ENCODE peak calls at places on chromosomes 11 and 22, in ten cellular contexts. I is body of pancreas; R is CD8-positive, alpha-beta memory T cell; Y is adrenal gland; W is coronary artery; K is SK-N-SH; O is K562; Q is right cardiac atrium; D is MM.1S; C is colonic mucosa. G is an unnamed sample.

GRCh38 chr11:119484741-119485605 is 62.0 kb upstream of the THY1 start:
- DNase-seq in I (no peak), R (no peak), Y (peak; percentile 5), W (peak; percentile 64), K (no peak), O (peak; percentile 45), Q (no peak), D (no peak), C (no peak), G (no peak)

GRCh38 chr11:95788921-95789505 is 569 bp downstream of the FAM76B start:
- DNase-seq in I (peak; percentile 5), R (peak; percentile 15), Y (no peak), W (no peak), K (peak; percentile 49), O (peak; percentile 25), Q (no peak), D (peak; percentile 51), C (no peak), G (no peak)

GRCh38 chr11:111735262-111736116 is 30.7 kb downstream of the PPP2R1B start:
- DNase-seq in I (peak; percentile 67), R (no peak), Y (peak; percentile 90), W (peak; percentile 93), K (peak; percentile 88), O (no peak), Q (peak; percentile 92), D (no peak), C (peak; percentile 57), G (peak; percentile 89)

GRCh38 chr11:62556872-62557631 is 10.4 kb upstream of the AHNAK start:
- DNase-seq in I (no peak), R (no peak), Y (no peak), W (no peak), K (no peak), O (no peak), Q (no peak), D (peak; percentile 85), C (no peak), G (no peak)

GRCh38 chr11:96238563-96239166 is 104.3 kb downstream of the MAML2 start:
- DNase-seq in I (no peak), R (no peak), Y (no peak), W (no peak), K (no peak), O (no peak), Q (no peak), D (no peak), C (no peak), G (no peak)

GRCh38 chr11:91984033-91984568 is 240.5 kb upstream of the FAT3 start:
- DNase-seq in I (no peak), R (no peak), Y (no peak), W (no peak), K (no peak), O (no peak), Q (no peak), D (no peak), C (no peak), G (no peak)

GRCh38 chr11:4095509-4096230 is 1.1 kb downstream of the RRM1 start:
- DNase-seq in I (no peak), R (no peak), Y (peak; percentile 49), W (no peak), K (peak; percentile 27), O (no peak), Q (no peak), D (peak; percentile 14), C (no peak), G (no peak)

GRCh38 chr11:45405916-45406670 is 120.0 kb upstream of the SYT13 start:
- DNase-seq in I (no peak), R (no peak), Y (no peak), W (no peak), K (no peak), O (no peak), Q (no peak), D (no peak), C (no peak), G (no peak)

GRCh38 chr11:42647993-42648392 is 663.8 kb upstream of the API5 start:
- DNase-seq in I (no peak), R (no peak), Y (no peak), W (no peak), K (no peak), O (no peak), Q (no peak), D (no peak), C (no peak), G (no peak)

GRCh38 chr11:11169715-11170351 is 183.2 kb downstream of the CSNK2A3 start:
- DNase-seq in I (no peak), R (no peak), Y (no peak), W (no peak), K (no peak), O (no peak), Q (no peak), D (no peak), C (no peak), G (no peak)

GRCh38 chr11:61054927-61055562 is 47.2 kb upstream of the CD5 start:
- DNase-seq in I (no peak), R (no peak), Y (no peak), W (peak; percentile 64), K (no peak), O (no peak), Q (no peak), D (no peak), C (no peak), G (no peak)

GRCh38 chr11:9206496-9206895 is 58.7 kb downstream of the DENND5A start:
- DNase-seq in I (no peak), R (no peak), Y (no peak), W (no peak), K (no peak), O (no peak), Q (no peak), D (no peak), C (no peak), G (no peak)

GRCh38 chr11:76621866-76622265 is 48.7 kb downstream of the LRRC32 start:
- DNase-seq in I (no peak), R (no peak), Y (no peak), W (no peak), K (no peak), O (no peak), Q (peak; percentile 34), D (no peak), C (no peak), G (no peak)

GRCh38 chr11:30740071-30740470 is 153.9 kb upstream of the MPPED2 start:
- DNase-seq in I (no peak), R (no peak), Y (no peak), W (no peak), K (no peak), O (no peak), Q (no peak), D (no peak), C (no peak), G (no peak)

GRCh38 chr22:36362077-36362476 is 25.7 kb downstream of the MYH9 start:
- DNase-seq in I (no peak), R (no peak), Y (no peak), W (no peak), K (no peak), O (no peak), Q (no peak), D (no peak), C (no peak), G (no peak)
- H3K27ac ChIP-seq in I (peak overlapping the region; percentile 95), R (no peak overlapping the region), Y (no peak overlapping the region), W (peak overlapping the region; percentile 90), K (peak overlapping the region; percentile 84), O (no peak overlapping the region), Q (peak overlapping the region; percentile 77), D (no peak overlapping the region), C (peak overlapping the region; percentile 93), G (no peak overlapping the region)

DNA sequence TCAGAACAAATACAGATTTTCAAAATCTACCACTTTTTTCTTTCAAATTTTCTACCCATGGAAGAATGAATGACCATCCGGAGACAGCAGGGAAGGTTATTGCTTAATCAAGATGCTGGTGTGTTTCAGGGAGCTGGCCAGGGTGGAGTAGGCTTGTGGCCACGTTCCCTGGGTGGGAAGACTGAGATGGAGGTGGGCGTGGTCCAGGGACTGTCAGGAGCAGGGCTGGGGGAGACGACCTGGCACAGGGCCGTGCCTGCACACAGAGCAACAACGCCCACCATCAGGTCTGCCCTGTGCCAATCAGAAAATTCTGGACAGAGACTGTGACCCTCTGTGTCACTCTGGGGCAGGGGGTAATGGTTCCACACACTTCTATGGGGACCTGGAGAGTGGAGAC is 7.1 kb upstream of the APOBEC3H start:
- DNase-seq in I (no peak), R (no peak), Y (no peak), W (no peak), K (no peak), O (peak; percentile 33), Q (no peak), D (no peak), C (no peak), G (no peak)
- H3K27ac ChIP-seq in I (no peak overlapping the region), R (peak overlapping the region; percentile 85), Y (no peak overlapping the region), W (no peak overlapping the region), K (no peak overlapping the region), O (no peak overlapping the region), Q (no peak overlapping the region), D (no peak overlapping the region), C (no peak overlapping the region), G (no peak overlapping the region)

GRCh38 chr11:124934862-124935547 is 842 bp downstream of the HEPACAM start:
- DNase-seq in I (no peak), R (no peak), Y (no peak), W (no peak), K (no peak), O (no peak), Q (no peak), D (no peak), C (no peak), G (no peak)

GRCh38 chr11:124938206-124938765 is 2.4 kb upstream of the HEPACAM start:
- DNase-seq in I (no peak), R (no peak), Y (no peak), W (no peak), K (no peak), O (no peak), Q (no peak), D (no peak), C (no peak), G (no peak)

GRCh38 chr11:124938970-124939369 is 3.1 kb upstream of the HEPACAM start:
- DNase-seq in I (no peak), R (no peak), Y (no peak), W (no peak), K (no peak), O (no peak), Q (no peak), D (no peak), C (no peak), G (no peak)

GRCh38 chr11:124935548-124936514 is at the start of gene HEPACAM:
- DNase-seq in I (no peak), R (no peak), Y (no peak), W (no peak), K (no peak), O (no peak), Q (no peak), D (no peak), C (no peak), G (peak; percentile 80)

GRCh38 chr11:124937336-124937935 is 1.6 kb upstream of the HEPACAM start:
- DNase-seq in I (no peak), R (no peak), Y (no peak), W (no peak), K (no peak), O (no peak), Q (no peak), D (no peak), C (no peak), G (no peak)
- H3K27ac ChIP-seq in I (no peak overlapping the region), R (no peak overlapping the region), Y (no peak overlapping the region), W (no peak overlapping the region), K (no peak overlapping the region), O (no peak overlapping the region), Q (no peak overlapping the region), D (no peak overlapping the region), C (no peak overlapping the region), G (peak overlapping the region; percentile 100)

DNA sequence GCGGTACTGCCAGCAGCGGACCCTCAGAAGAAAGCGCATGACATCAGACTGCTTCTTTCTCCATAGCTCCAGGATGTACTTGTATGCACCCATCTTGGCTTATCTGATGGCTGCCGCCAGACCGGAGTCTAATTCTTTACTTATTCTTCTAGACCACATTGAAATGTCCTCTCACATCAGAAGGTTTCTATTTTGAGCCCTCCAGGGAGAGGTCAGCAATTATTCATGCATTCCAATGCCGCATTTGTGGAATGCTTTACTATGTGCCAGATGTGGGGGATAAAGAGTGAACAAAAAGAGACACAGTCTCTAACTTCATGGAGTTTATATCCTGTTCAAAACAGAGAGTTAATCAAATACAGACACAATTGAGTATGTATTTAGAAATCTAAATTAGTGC is 230.1 kb downstream of the MIAT start:
- DNase-seq in I (no peak), R (no peak), Y (peak; percentile 28), W (no peak), K (no peak), O (no peak), Q (peak; percentile 38), D (no peak), C (no peak), G (no peak)
- H3K27ac ChIP-seq in I (no peak overlapping the region), R (no peak overlapping the region), Y (no peak overlapping the region), W (peak overlapping the region; percentile 91), K (peak overlapping the region; percentile 67), O (no peak overlapping the region), Q (no peak overlapping the region), D (no peak overlapping the region), C (no peak overlapping the region), G (no peak overlapping the region)

G was measured in substantia nigra.